ENCODE peak calls at places on chromosome 16, in eight cellular contexts. One of them, this sample, is unnamed. For H3K9me3, the result is how much of the 10 kb centered on the place peaks cover.

GRCh38 chr16:50282010-50282538 is 15.7 kb downstream of the ADCY7 start:
- DNase-seq in Peyer's patch: peak
- DNase-seq in AG04450: no peak
- DNase-seq in SK-N-SH: no peak
- DNase-seq in breast epithelium: peak
- DNase-seq in thoracic aorta: no peak
- DNase-seq in small intestine: peak
- DNase-seq in tibial artery: peak
- DNase-seq in this sample: peak

GRCh38 chr16:14377326-14377725 is 252.7 kb downstream of the PARN start:
- DNase-seq in tibial artery: no peak
- DNase-seq in thoracic aorta: no peak
- DNase-seq in Peyer's patch: no peak
- DNase-seq in SK-N-SH: no peak
- DNase-seq in breast epithelium: no peak
- DNase-seq in AG04450: no peak
- DNase-seq in small intestine: no peak
- DNase-seq in this sample: no peak

GRCh38 chr16:89134269-89134668 is 37.3 kb upstream of the CDH15 start:
- DNase-seq in SK-N-SH: no peak
- DNase-seq in breast epithelium: no peak
- DNase-seq in AG04450: no peak
- DNase-seq in Peyer's patch: no peak
- DNase-seq in tibial artery: peak
- DNase-seq in thoracic aorta: no peak
- DNase-seq in small intestine: no peak
- DNase-seq in this sample: no peak

GRCh38 chr16:85386467-85387170 is 226.5 kb upstream of the GSE1 start:
- DNase-seq in tibial artery: peak
- DNase-seq in Peyer's patch: no peak
- DNase-seq in thoracic aorta: no peak
- DNase-seq in breast epithelium: no peak
- DNase-seq in SK-N-SH: no peak
- DNase-seq in AG04450: no peak
- DNase-seq in small intestine: no peak
- DNase-seq in this sample: no peak

GRCh38 chr16:29009050-29009837 is 24.4 kb downstream of the LAT start:
- DNase-seq in thoracic aorta: no peak
- DNase-seq in Peyer's patch: no peak
- DNase-seq in small intestine: no peak
- DNase-seq in SK-N-SH: no peak
- DNase-seq in breast epithelium: no peak
- DNase-seq in AG04450: no peak
- DNase-seq in tibial artery: no peak
- DNase-seq in this sample: no peak

GRCh38 chr16:26413780-26414179 is 652.9 kb upstream of the C16orf82 start:
- DNase-seq in breast epithelium: no peak
- DNase-seq in tibial artery: no peak
- DNase-seq in SK-N-SH: no peak
- DNase-seq in AG04450: no peak
- DNase-seq in thoracic aorta: no peak
- DNase-seq in Peyer's patch: no peak
- DNase-seq in small intestine: no peak
- DNase-seq in this sample: no peak

GRCh38 chr16:3099732-3100499 is 822 bp upstream of the ZSCAN10 start:
- DNase-seq in AG04450: peak
- DNase-seq in thoracic aorta: peak
- DNase-seq in SK-N-SH: peak
- DNase-seq in Peyer's patch: peak
- DNase-seq in small intestine: peak
- DNase-seq in breast epithelium: peak
- DNase-seq in tibial artery: peak
- DNase-seq in this sample: peak

GRCh38 chr16:11152677-11153321 is 103.2 kb downstream of the SOCS1 start:
- DNase-seq in thoracic aorta: no peak
- DNase-seq in tibial artery: no peak
- DNase-seq in SK-N-SH: no peak
- DNase-seq in AG04450: no peak
- DNase-seq in small intestine: no peak
- DNase-seq in breast epithelium: no peak
- DNase-seq in Peyer's patch: no peak
- DNase-seq in this sample: no peak

GRCh38 chr16:50219402-50219975 is 46.9 kb upstream of the ADCY7 start:
- DNase-seq in AG04450: no peak
- DNase-seq in tibial artery: no peak
- DNase-seq in small intestine: no peak
- DNase-seq in breast epithelium: no peak
- DNase-seq in thoracic aorta: no peak
- DNase-seq in Peyer's patch: no peak
- DNase-seq in SK-N-SH: no peak
- DNase-seq in this sample: no peak

GRCh38 chr16:65117701-65118448 is 4.0 kb downstream of the CDH11 start:
- DNase-seq in breast epithelium: peak
- DNase-seq in SK-N-SH: peak
- DNase-seq in AG04450: peak
- DNase-seq in small intestine: peak
- DNase-seq in tibial artery: peak
- DNase-seq in thoracic aorta: no peak
- DNase-seq in Peyer's patch: peak
- DNase-seq in this sample: no peak

GRCh38 chr16:67936124-67936875 is at the start of gene PSMB10:
- DNase-seq in Peyer's patch: no peak
- DNase-seq in SK-N-SH: peak
- DNase-seq in AG04450: no peak
- DNase-seq in breast epithelium: no peak
- DNase-seq in thoracic aorta: no peak
- DNase-seq in small intestine: no peak
- DNase-seq in tibial artery: no peak
- DNase-seq in this sample: no peak

GRCh38 chr16:55490301-55490700 is 11.3 kb downstream of the MMP2 start:
- DNase-seq in thoracic aorta: no peak
- DNase-seq in tibial artery: no peak
- DNase-seq in SK-N-SH: no peak
- DNase-seq in breast epithelium: no peak
- DNase-seq in AG04450: no peak
- DNase-seq in small intestine: no peak
- DNase-seq in Peyer's patch: peak
- DNase-seq in this sample: no peak

GRCh38 chr16:35208001-35208935 is 1748.9 kb downstream of the TP53TG3F start:
- DNase-seq in tibial artery: no peak
- DNase-seq in thoracic aorta: no peak
- DNase-seq in SK-N-SH: peak
- DNase-seq in breast epithelium: no peak
- DNase-seq in AG04450: no peak
- DNase-seq in small intestine: no peak
- DNase-seq in Peyer's patch: no peak
- DNase-seq in this sample: no peak
- H3K9me3 ChIP-seq in tibial artery: under half
- H3K9me3 ChIP-seq in thoracic aorta: under half
- H3K9me3 ChIP-seq in SK-N-SH: under half
- H3K9me3 ChIP-seq in breast epithelium: under half
- H3K9me3 ChIP-seq in AG04450: under half
- H3K9me3 ChIP-seq in small intestine: under half
- H3K9me3 ChIP-seq in Peyer's patch: under half
- H3K9me3 ChIP-seq in this sample: under half

GRCh38 chr16:63933841-63934240 is 1188.0 kb downstream of the CDH11 start:
- DNase-seq in Peyer's patch: no peak
- DNase-seq in AG04450: no peak
- DNase-seq in SK-N-SH: no peak
- DNase-seq in tibial artery: no peak
- DNase-seq in breast epithelium: no peak
- DNase-seq in small intestine: no peak
- DNase-seq in thoracic aorta: no peak
- DNase-seq in this sample: no peak
- H3K9me3 ChIP-seq in Peyer's patch: under half
- H3K9me3 ChIP-seq in AG04450: under half
- H3K9me3 ChIP-seq in SK-N-SH: under half
- H3K9me3 ChIP-seq in tibial artery: under half
- H3K9me3 ChIP-seq in breast epithelium: under half
- H3K9me3 ChIP-seq in small intestine: under half
- H3K9me3 ChIP-seq in thoracic aorta: under half
- H3K9me3 ChIP-seq in this sample: under half

GRCh38 chr16:81973737-81974136 is 37.5 kb downstream of the SDR42E1 start:
- DNase-seq in SK-N-SH: no peak
- DNase-seq in tibial artery: no peak
- DNase-seq in thoracic aorta: no peak
- DNase-seq in AG04450: no peak
- DNase-seq in breast epithelium: no peak
- DNase-seq in small intestine: no peak
- DNase-seq in Peyer's patch: no peak
- DNase-seq in this sample: no peak

GRCh38 chr16:81971853-81972252 is 39.4 kb downstream of the SDR42E1 start:
- DNase-seq in tibial artery: no peak
- DNase-seq in AG04450: no peak
- DNase-seq in SK-N-SH: no peak
- DNase-seq in thoracic aorta: no peak
- DNase-seq in breast epithelium: no peak
- DNase-seq in small intestine: no peak
- DNase-seq in Peyer's patch: no peak
- DNase-seq in this sample: no peak

GRCh38 chr16:81975637-81976036 is 35.6 kb downstream of the SDR42E1 start:
- DNase-seq in small intestine: no peak
- DNase-seq in AG04450: no peak
- DNase-seq in breast epithelium: no peak
- DNase-seq in thoracic aorta: no peak
- DNase-seq in tibial artery: no peak
- DNase-seq in SK-N-SH: no peak
- DNase-seq in Peyer's patch: no peak
- DNase-seq in this sample: no peak
- H3K9me3 ChIP-seq in small intestine: under half
- H3K9me3 ChIP-seq in AG04450: under half
- H3K9me3 ChIP-seq in breast epithelium: under half
- H3K9me3 ChIP-seq in thoracic aorta: under half
- H3K9me3 ChIP-seq in tibial artery: under half
- H3K9me3 ChIP-seq in SK-N-SH: under half
- H3K9me3 ChIP-seq in Peyer's patch: under half
- H3K9me3 ChIP-seq in this sample: under half

DNA sequence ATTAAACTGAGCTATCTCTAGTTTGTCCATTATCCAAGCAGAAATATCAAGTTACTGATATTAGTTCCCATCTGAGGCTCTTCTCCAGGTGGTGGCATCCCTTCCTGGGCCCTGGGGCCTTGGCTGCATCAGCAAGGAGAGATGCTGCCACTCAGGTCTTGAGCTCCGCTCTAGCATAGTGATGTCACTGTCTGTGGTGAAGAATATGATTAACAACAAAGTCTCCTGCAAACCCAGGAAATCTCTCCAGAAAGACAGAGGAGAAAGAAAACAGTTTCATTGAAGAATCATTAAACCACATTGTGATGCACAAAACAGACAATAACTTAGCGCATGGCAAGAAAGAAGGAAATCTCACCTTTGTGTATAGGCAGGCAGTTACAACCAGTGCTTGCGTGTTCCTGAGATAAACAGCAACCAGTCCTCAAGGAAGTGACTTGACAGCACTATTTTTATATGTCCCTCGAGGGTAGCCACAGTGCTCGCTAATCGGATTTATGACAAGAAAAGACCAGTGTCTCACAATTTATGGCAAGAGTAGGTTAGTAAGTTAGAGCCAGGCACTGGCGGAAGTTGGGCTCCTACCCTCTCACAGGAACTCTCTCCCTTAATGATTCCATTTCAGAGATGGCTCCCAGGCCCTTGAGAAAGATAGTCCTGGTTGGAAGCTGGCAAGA is 151.1 kb downstream of the AHSP start:
- DNase-seq in AG04450: no peak
- DNase-seq in small intestine: no peak
- DNase-seq in Peyer's patch: no peak
- DNase-seq in thoracic aorta: no peak
- DNase-seq in tibial artery: no peak
- DNase-seq in breast epithelium: no peak
- DNase-seq in SK-N-SH: no peak
- DNase-seq in this sample: no peak
- H3K9me3 ChIP-seq in AG04450: under half
- H3K9me3 ChIP-seq in small intestine: under half
- H3K9me3 ChIP-seq in Peyer's patch: under half
- H3K9me3 ChIP-seq in thoracic aorta: under half
- H3K9me3 ChIP-seq in tibial artery: under half
- H3K9me3 ChIP-seq in breast epithelium: under half
- H3K9me3 ChIP-seq in SK-N-SH: under half
- H3K9me3 ChIP-seq in this sample: under half